ENCODE peak calls at places on chromosomes 16 and 17, in nine cellular contexts. G is NB4, R is mesothelial cell of epicardium, T is GM20000, X is dorsolateral prefrontal cortex, Q is heart right ventricle, F is pancreas, C is upper lobe of left lung, V is progenitor cell of endocrine pancreas. O is an unnamed sample.

GRCh38 chr16:12296406-12296805 is 319.9 kb downstream of the SNX29 start:
- DNase-seq in G (no peak), R (no peak), T (no peak), X (no peak), Q (no peak), F (no peak), C (no peak), V (no peak), O (no peak)

GRCh38 chr17:74271902-74272563 is 2.0 kb upstream of the DNAI2 start:
- DNase-seq in G (no peak), R (no peak), T (no peak), X (peak; percentile 96), Q (peak; percentile 61), F (no peak), C (peak; percentile 74), V (no peak), O (no peak)

GRCh38 chr16:87576191-87576590 is 26.1 kb upstream of the JPH3 start:
- DNase-seq in G (no peak), R (no peak), T (no peak), X (no peak), Q (no peak), F (no peak), C (no peak), V (no peak), O (no peak)

GRCh38 chr16:13561276-13561675 is 358.7 kb upstream of the ERCC4 start:
- DNase-seq in G (no peak), R (no peak), T (no peak), X (no peak), Q (no peak), F (no peak), C (no peak), V (no peak), O (no peak)

GRCh38 chr17:44987194-44987882 is 19.2 kb upstream of the C1QL1 start:
- DNase-seq in G (no peak), R (no peak), T (no peak), X (no peak), Q (no peak), F (no peak), C (no peak), V (no peak), O (peak; percentile 48)

GRCh38 chr17:73998246-73999220 is 204.9 kb upstream of the RPL38 start:
- DNase-seq in G (peak; percentile 44), R (peak; percentile 69), T (peak; percentile 74), X (no peak), Q (peak; percentile 33), F (peak; percentile 37), C (no peak), V (peak; percentile 68), O (peak; percentile 80)

GRCh38 chr16:53523971-53524548 is 21.1 kb upstream of the AKTIP start:
- DNase-seq in G (no peak), R (no peak), T (no peak), X (no peak), Q (no peak), F (peak; percentile 39), C (peak; percentile 56), V (no peak), O (no peak)

GRCh38 chr17:7060165-7060890 is 16.4 kb upstream of the SLC16A11 start:
- DNase-seq in G (peak; percentile 59), R (no peak), T (no peak), X (no peak), Q (no peak), F (no peak), C (no peak), V (no peak), O (no peak)

GRCh38 chr16:28317040-28317880 is 24.9 kb downstream of the SBK1 start:
- DNase-seq in G (peak; percentile 76), R (peak; percentile 73), T (peak; percentile 85), X (peak; percentile 54), Q (peak; percentile 46), F (no peak), C (peak; percentile 83), V (peak; percentile 47), O (peak; percentile 76)

GRCh38 chr17:303161-303560 is 49.4 kb downstream of the RPH3AL start:
- DNase-seq in G (no peak), R (no peak), T (no peak), X (no peak), Q (no peak), F (no peak), C (no peak), V (no peak), O (no peak)

GRCh38 chr16:19899605-19899955 is 14.9 kb upstream of the GPRC5B start:
- DNase-seq in G (no peak), R (no peak), T (no peak), X (no peak), Q (no peak), F (no peak), C (no peak), V (no peak), O (no peak)

GRCh38 chr16:19901164-19901563 is 16.5 kb upstream of the GPRC5B start:
- DNase-seq in G (no peak), R (no peak), T (no peak), X (no peak), Q (no peak), F (no peak), C (no peak), V (no peak), O (no peak)

GRCh38 chr16:19898166-19898565 is 13.5 kb upstream of the GPRC5B start:
- DNase-seq in G (no peak), R (no peak), T (no peak), X (no peak), Q (no peak), F (no peak), C (no peak), V (no peak), O (no peak)

GRCh38 chr16:19898924-19899604 is 14.4 kb upstream of the GPRC5B start:
- DNase-seq in G (peak; percentile 61), R (no peak), T (peak; percentile 61), X (no peak), Q (no peak), F (no peak), C (no peak), V (peak; percentile 29), O (peak; percentile 64)

GRCh38 chr16:19900590-19900989 is 15.9 kb upstream of the GPRC5B start:
- DNase-seq in G (no peak), R (no peak), T (no peak), X (no peak), Q (no peak), F (no peak), C (no peak), V (no peak), O (no peak)
- TF ChIP-seq CTCF in G (no peak), R (no peak), T (no peak), X (no peak), Q (no peak), F (no peak), C (no peak), V (no peak), O (no peak)

GRCh38 chr17:78925234-78925633 is at the start of gene TIMP2:
- DNase-seq in G (peak; percentile 89), R (peak; percentile 91), T (peak; percentile 89), X (peak; percentile 81), Q (peak; percentile 92), F (peak; percentile 88), C (peak; percentile 94), V (peak; percentile 78), O (peak; percentile 91)
- TF ChIP-seq CTCF in G (no peak), R (peak; percentile 44), T (no peak), X (no peak), Q (no peak), F (no peak), C (peak; percentile 40), V (peak; percentile 52), O (peak; percentile 62)

GRCh38 chr17:82416771-82417170 is 1.4 kb upstream of the HEXD start:
- DNase-seq in G (no peak), R (no peak), T (no peak), X (no peak), Q (no peak), F (no peak), C (no peak), V (no peak), O (no peak)
- TF ChIP-seq CTCF in G (peak; percentile 16), R (peak; percentile 47), T (no peak), X (no peak), Q (no peak), F (no peak), C (no peak), V (peak; percentile 23), O (peak; percentile 49)

DNA sequence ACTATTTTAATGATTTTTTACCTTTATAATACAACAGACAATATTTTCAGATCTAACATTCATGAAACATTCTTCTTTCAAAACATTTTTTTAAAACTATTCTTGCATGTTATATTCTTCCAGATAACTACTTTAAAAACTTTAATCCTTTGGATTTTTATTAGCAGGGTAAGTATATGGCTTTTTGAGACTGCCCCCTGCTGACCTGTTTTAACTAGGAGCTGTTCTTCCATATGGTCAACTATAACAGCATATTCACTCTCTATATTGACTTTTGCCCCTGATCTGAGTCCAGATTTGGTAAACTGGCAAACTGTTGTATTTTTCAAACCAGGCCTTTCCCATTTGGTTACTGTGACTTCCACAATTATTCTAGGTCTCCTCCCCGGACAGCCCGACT is 16.5 kb downstream of the ZNF18 start:
- DNase-seq in G (peak; percentile 22), R (no peak), T (no peak), X (no peak), Q (no peak), F (no peak), C (no peak), V (no peak), O (no peak)
- TF ChIP-seq CTCF in G (peak; percentile 49), R (no peak), T (no peak), X (no peak), Q (no peak), F (no peak), C (no peak), V (peak; percentile 41), O (peak; percentile 29)

DNA sequence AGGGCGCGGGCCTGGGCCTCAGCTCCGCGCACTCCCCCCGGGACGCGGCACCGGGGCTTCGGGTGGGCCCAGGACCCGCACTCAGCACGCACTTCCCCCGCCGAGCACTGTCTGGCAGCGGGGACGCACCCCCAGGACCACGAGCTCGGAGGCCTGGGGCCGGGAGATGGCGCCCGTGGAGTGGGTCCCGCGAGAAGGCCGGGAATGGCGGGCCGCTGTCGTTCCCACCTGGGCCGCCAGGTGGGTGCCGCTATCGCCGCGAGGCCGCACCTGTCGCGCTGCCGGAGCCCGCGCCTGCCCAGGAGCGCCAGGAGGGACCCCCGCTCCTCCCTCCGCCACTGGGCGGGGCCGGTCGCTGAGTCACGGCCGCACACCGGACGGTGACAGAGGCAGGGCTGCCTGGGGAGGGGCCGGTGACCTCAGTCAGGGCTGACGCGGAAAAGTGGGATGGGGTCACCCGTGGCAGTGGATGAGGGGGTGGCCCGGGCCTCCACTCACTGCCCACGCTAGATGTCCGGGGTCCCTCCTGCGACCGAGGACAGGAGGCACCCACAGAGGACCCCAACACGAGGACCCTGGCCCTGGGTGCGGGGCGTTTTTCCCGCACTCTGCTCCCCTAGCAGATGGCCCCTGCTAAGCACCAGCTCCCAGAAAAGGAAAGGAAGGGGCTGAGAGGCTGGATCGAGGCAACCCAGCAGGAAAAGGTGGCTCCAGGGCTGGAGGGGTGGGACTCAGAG is 6.9 kb upstream of the ACTG1 start:
- DNase-seq in G (no peak), R (peak; percentile 70), T (peak; percentile 85), X (no peak), Q (peak; percentile 25), F (peak; percentile 74), C (peak; percentile 95), V (peak; percentile 80), O (no peak)
- TF ChIP-seq CTCF in G (no peak), R (peak; percentile 92), T (peak; percentile 36), X (no peak), Q (peak; percentile 9), F (peak; percentile 75), C (peak; percentile 62), V (peak; percentile 72), O (peak; percentile 77)

DNA sequence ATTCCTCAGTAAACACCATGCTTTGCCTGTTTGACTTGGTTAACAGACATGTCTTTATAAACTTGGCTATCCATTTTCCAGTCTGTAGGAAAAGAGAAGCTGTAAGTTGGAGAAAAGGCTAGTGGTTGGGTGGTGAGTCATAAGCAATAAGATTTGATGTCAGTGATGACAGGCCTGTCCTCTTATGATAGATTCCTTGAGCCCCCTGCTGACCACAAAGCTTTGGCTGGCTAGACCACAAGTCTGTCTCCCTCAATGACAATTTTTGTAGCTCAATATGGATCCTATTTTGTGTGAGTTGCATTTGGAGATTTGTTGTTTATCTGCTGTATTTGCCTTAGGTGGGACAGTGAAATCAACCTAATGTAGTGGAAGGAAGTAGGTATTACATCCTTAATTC is 67.6 kb downstream of the SIAH1 start:
- DNase-seq in G (peak; percentile 93), R (no peak), T (no peak), X (no peak), Q (no peak), F (no peak), C (no peak), V (no peak), O (no peak)
- TF ChIP-seq CTCF in G (peak; percentile 11), R (no peak), T (no peak), X (no peak), Q (no peak), F (no peak), C (no peak), V (no peak), O (no peak)